ENCODE peak calls at places on chromosome X, in six cellular contexts. Q, M, N, U, S and E are unnamed samples.
A peak's percentile ranks its signal among the peaks of the same experiment; 100 is the strongest.

GRCh38 chrX:129262912-129263311 is 260.4 kb downstream of the SMARCA1 start:
- DNase-seq in Q (no peak), M (no peak), N (no peak), U (no peak), S (no peak), E (no peak)

GRCh38 chrX:48715876-48716502 is 19.5 kb downstream of the SUV39H1 start:
- DNase-seq in Q (no peak), M (no peak), N (no peak), U (no peak), S (no peak), E (no peak)

GRCh38 chrX:115232933-115233496 is 881 bp downstream of the LRCH2 start:
- DNase-seq in Q (peak; percentile 1), M (no peak), N (peak; percentile 16), U (no peak), S (no peak), E (no peak)

GRCh38 chrX:100424012-100424411 is 13.9 kb upstream of the PCDH19 start:
- DNase-seq in Q (no peak), M (peak; percentile 57), N (no peak), U (peak; percentile 11), S (no peak), E (no peak)

GRCh38 chrX:45712067-45712466 is 511.4 kb upstream of the DIPK2B start:
- DNase-seq in Q (peak; percentile 14), M (no peak), N (peak; percentile 71), U (no peak), S (no peak), E (no peak)

GRCh38 chrX:128807367-128807766 is 715.9 kb downstream of the SMARCA1 start:
- DNase-seq in Q (no peak), M (peak; percentile 49), N (no peak), U (peak; percentile 1), S (no peak), E (no peak)

GRCh38 chrX:1813809-1814208 is 198.9 kb downstream of the ASMT start:
- DNase-seq in Q (no peak), M (no peak), N (no peak), U (no peak), S (no peak), E (no peak)

GRCh38 chrX:52359614-52360232 is 9.1 kb upstream of the XAGE2 start:
- DNase-seq in Q (peak; percentile 60), M (no peak), N (peak; percentile 68), U (no peak), S (no peak), E (no peak)

GRCh38 chrX:95325185-95325584 is 1359.5 kb upstream of the DIAPH2 start:
- DNase-seq in Q (no peak), M (no peak), N (no peak), U (no peak), S (no peak), E (no peak)

GRCh38 chrX:9576059-9576458 is 111.2 kb downstream of the TBL1X start:
- DNase-seq in Q (no peak), M (no peak), N (no peak), U (no peak), S (peak; percentile 42), E (no peak)

GRCh38 chrX:78619829-78620228 is 39.3 kb downstream of the RTL3 start:
- DNase-seq in Q (peak; percentile 60), M (no peak), N (peak; percentile 61), U (peak; percentile 67), S (no peak), E (no peak)

GRCh38 chrX:3195845-3196244 is 150.6 kb downstream of the MXRA5 start:
- DNase-seq in Q (no peak), M (no peak), N (no peak), U (no peak), S (no peak), E (no peak)

GRCh38 chrX:148316446-148316845 is 184.0 kb upstream of the AFF2 start:
- DNase-seq in Q (no peak), M (no peak), N (no peak), U (no peak), S (no peak), E (no peak)

GRCh38 chrX:51641421-51642021 is 22.8 kb upstream of the CENPVL3 start:
- DNase-seq in Q (peak; percentile 71), M (peak; percentile 79), N (peak; percentile 72), U (peak; percentile 12), S (no peak), E (peak; percentile 8)

GRCh38 chrX:27976284-27976683 is 5.0 kb downstream of the DCAF8L1 start:
- DNase-seq in Q (peak; percentile 62), M (no peak), N (peak; percentile 43), U (no peak), S (no peak), E (no peak)

GRCh38 chrX:38675856-38676255 is 114.5 kb downstream of the TSPAN7 start:
- DNase-seq in Q (no peak), M (no peak), N (no peak), U (no peak), S (no peak), E (no peak)
- H3K4me3 ChIP-seq in Q (no peak overlapping the region), M (no peak overlapping the region), N (no peak overlapping the region), U (no peak overlapping the region), S (no peak overlapping the region), E (no peak overlapping the region)

GRCh38 chrX:76148753-76149152 is 24.1 kb upstream of the PBDC1 start:
- DNase-seq in Q (peak; percentile 39), M (peak; percentile 86), N (peak; percentile 49), U (peak; percentile 56), S (peak; percentile 31), E (no peak)

GRCh38 chrX:76153221-76153620 is 19.6 kb upstream of the PBDC1 start:
- DNase-seq in Q (no peak), M (no peak), N (no peak), U (no peak), S (no peak), E (no peak)

DNA sequence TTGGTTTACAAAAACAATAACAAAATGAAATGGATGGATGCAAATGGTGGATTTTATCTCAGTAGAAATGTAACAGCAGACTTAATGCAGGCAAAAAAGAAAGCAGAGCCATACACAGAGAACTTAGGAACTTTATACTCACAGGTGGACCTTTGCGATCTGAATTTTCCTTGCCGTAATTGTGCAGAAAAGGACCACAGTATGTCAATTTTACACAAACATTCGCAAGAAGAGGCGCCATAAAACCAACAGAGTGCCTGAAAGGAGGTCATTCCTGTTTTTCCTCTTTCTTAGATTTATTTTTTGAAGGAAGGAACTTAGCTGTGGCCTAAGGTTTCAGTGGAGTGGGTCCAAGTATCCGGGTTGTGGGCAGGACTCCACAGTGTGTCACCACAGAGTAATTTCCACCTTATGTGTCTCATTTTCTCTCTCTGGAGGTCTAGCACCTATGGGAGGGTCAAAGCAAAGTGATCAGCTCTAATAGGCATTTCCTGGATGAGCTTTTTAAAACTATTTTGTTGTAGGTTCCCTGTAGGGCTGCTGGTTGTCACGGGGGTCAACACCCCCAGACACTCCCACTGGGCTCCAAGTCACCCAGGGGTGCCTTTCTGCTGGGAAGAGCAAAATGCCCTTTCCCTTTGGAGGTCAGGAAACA is 24.7 kb upstream of the PBDC1 start:
- DNase-seq in Q (peak; percentile 27), M (peak; percentile 63), N (peak; percentile 43), U (peak; percentile 10), S (no peak), E (no peak)
- H3K4me3 ChIP-seq in Q (no peak overlapping the region), M (peak overlapping the region; percentile 63), N (peak overlapping the region; percentile 25), U (no peak overlapping the region), S (peak overlapping the region; percentile 46), E (peak overlapping the region; percentile 29)

GRCh38 chrX:19576742-19577141 is 61.4 kb upstream of the MAP3K15 start:
- DNase-seq in Q (no peak), M (no peak), N (peak; percentile 44), U (no peak), S (no peak), E (no peak)
- H3K4me3 ChIP-seq in Q (no peak overlapping the region), M (no peak overlapping the region), N (no peak overlapping the region), U (no peak overlapping the region), S (no peak overlapping the region), E (no peak overlapping the region)

DNA sequence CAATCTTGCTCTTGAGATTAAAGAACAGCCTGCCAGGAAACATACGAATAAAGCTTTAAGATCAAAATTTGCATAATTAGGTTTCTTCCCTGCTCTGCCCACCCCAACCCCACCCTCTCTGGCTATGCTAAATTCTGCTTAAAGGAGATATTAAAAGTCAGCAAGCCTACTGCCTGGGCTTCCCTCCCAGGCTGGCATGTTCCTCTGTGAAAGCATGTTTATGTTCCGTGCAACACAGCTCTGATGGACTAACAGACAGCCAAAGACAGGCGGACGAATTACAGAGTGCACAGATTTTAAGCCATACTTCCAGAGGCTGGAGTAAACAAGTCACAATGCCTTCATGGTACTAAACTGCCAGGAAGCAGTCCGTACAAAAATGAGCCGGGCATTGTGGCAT is 28.4 kb downstream of the CD99L2 start:
- DNase-seq in Q (no peak), M (no peak), N (no peak), U (no peak), S (no peak), E (no peak)
- H3K4me3 ChIP-seq in Q (no peak overlapping the region), M (no peak overlapping the region), N (no peak overlapping the region), U (no peak overlapping the region), S (no peak overlapping the region), E (no peak overlapping the region)

GRCh38 chrX:66164470-66164869 is 423 bp downstream of the HEPH start:
- DNase-seq in Q (no peak), M (no peak), N (peak; percentile 24), U (no peak), S (no peak), E (no peak)
- H3K4me3 ChIP-seq in Q (peak overlapping the region; percentile 57), M (no peak overlapping the region), N (peak overlapping the region; percentile 64), U (peak overlapping the region; percentile 3), S (peak overlapping the region; percentile 56), E (no peak overlapping the region)

GRCh38 chrX:134171661-134172587 is 65.1 kb upstream of the CCDC160 start:
- DNase-seq in Q (peak; percentile 22), M (no peak), N (no peak), U (no peak), S (peak; percentile 31), E (no peak)
- H3K4me3 ChIP-seq in Q (peak overlapping the region; percentile 70), M (no peak overlapping the region), N (no peak overlapping the region), U (no peak overlapping the region), S (peak overlapping the region; percentile 59), E (no peak overlapping the region)

GRCh38 chrX:107741318-107741813 is 34.2 kb downstream of the TSC22D3 start:
- DNase-seq in Q (no peak), M (no peak), N (no peak), U (no peak), S (no peak), E (no peak)

GRCh38 chrX:107743995-107744394 is 31.6 kb downstream of the TSC22D3 start:
- DNase-seq in Q (no peak), M (no peak), N (no peak), U (no peak), S (no peak), E (no peak)

GRCh38 chrX:107739541-107739940 is 36.0 kb downstream of the TSC22D3 start:
- DNase-seq in Q (no peak), M (no peak), N (no peak), U (no peak), S (no peak), E (no peak)

GRCh38 chrX:107744868-107745267 is 30.7 kb downstream of the TSC22D3 start:
- DNase-seq in Q (no peak), M (no peak), N (no peak), U (no peak), S (no peak), E (no peak)

GRCh38 chrX:107742754-107743191 is 32.8 kb downstream of the TSC22D3 start:
- DNase-seq in Q (no peak), M (no peak), N (no peak), U (peak; percentile 34), S (no peak), E (no peak)
- H3K4me3 ChIP-seq in Q (no peak overlapping the region), M (no peak overlapping the region), N (no peak overlapping the region), U (no peak overlapping the region), S (peak overlapping the region; percentile 37), E (no peak overlapping the region)